ENCODE peak calls at places on chromosome 11, in eight cellular contexts. C is H4; P is GM23248; N is AG08395; M is EL; O is stimulated activated CD4-positive, alpha-beta T cell treated with anti-CD3 and anti-CD28 coated beads, Interleukin-4, amount 100 ng/mL, for 4 hours; B is NAMALWA; Z is stimulated activated CD8-positive, alpha-beta memory T cell treated with anti-CD3 and anti-CD28 coated beads, Interleukin-4, amount 100 ng/mL, for 4 hours. L is an unnamed sample.

GRCh38 chr11:12704049-12704448 is 29.8 kb downstream of the TEAD1 start:
- DNase-seq in O (no peak), M (peak; percentile 98), C (peak; percentile 28), B (no peak), N (no peak), Z (no peak), P (no peak), L (peak; percentile 84)

GRCh38 chr11:114280696-114281095 is 15.5 kb upstream of the NNMT start:
- DNase-seq in C (peak; percentile 87), N (peak; percentile 91), B (peak; percentile 55), P (peak; percentile 92), O (no peak), M (peak; percentile 89), Z (no peak), L (peak; percentile 67)

GRCh38 chr11:88178211-88178610 is 3.0 kb upstream of the RAB38 start:
- DNase-seq in B (no peak), P (peak; percentile 58), M (no peak), O (no peak), C (no peak), Z (no peak), N (peak; percentile 30), L (no peak)

GRCh38 chr11:64611961-64612646 is 21.1 kb downstream of the SLC22A12 start:
- DNase-seq in C (no peak), M (no peak), N (no peak), O (no peak), P (peak; percentile 34), B (no peak), Z (no peak), L (no peak)

GRCh38 chr11:81218440-81218839 is 1515.2 kb downstream of the FAM181B start:
- DNase-seq in Z (no peak), M (no peak), O (no peak), C (no peak), B (no peak), P (no peak), N (no peak), L (no peak)

GRCh38 chr11:105392546-105392945 is 217.3 kb upstream of the GRIA4 start:
- DNase-seq in C (no peak), Z (no peak), M (peak; percentile 6), P (no peak), B (no peak), N (no peak), O (no peak), L (no peak)

GRCh38 chr11:33089776-33090175 is 50.4 kb downstream of the TCP11L1 start:
- DNase-seq in M (no peak), P (peak; percentile 46), N (no peak), Z (no peak), O (no peak), B (no peak), C (no peak), L (no peak)

GRCh38 chr11:119433369-119433749 is 10.4 kb upstream of the THY1 start:
- DNase-seq in P (peak; percentile 89), Z (no peak), N (peak; percentile 58), C (no peak), M (peak; percentile 75), B (no peak), O (no peak), L (no peak)

GRCh38 chr11:21798216-21798615 is 394.7 kb upstream of the ANO5 start:
- DNase-seq in B (no peak), C (no peak), P (no peak), M (no peak), Z (no peak), N (no peak), O (no peak), L (no peak)

GRCh38 chr11:1892116-1892515 is 421 bp upstream of the PRR33 start:
- DNase-seq in B (no peak), C (no peak), P (no peak), M (no peak), N (no peak), Z (no peak), O (no peak), L (no peak)

L was measured in trophoblast cell.